ENCODE peak calls at places on chromosomes 5 and 9, in five cellular contexts. One of them, this sample, is unnamed.

GRCh38 chr5:26757941-26758340 is 280.4 kb downstream of the CDH9 start:
- DNase-seq in HepG2: no peak
- DNase-seq in SK-N-SH: no peak
- DNase-seq in GM12878: no peak
- DNase-seq in K562: no peak
- DNase-seq in this sample: no peak

GRCh38 chr5:173733831-173734491 is 117.5 kb upstream of the BOD1 start:
- DNase-seq in HepG2: no peak
- DNase-seq in SK-N-SH: no peak
- DNase-seq in GM12878: peak
- DNase-seq in K562: no peak
- DNase-seq in this sample: no peak

GRCh38 chr9:110126986-110127864 is 80.7 kb downstream of the C9orf152 start:
- DNase-seq in HepG2: peak
- DNase-seq in SK-N-SH: no peak
- DNase-seq in GM12878: no peak
- DNase-seq in K562: no peak
- DNase-seq in this sample: no peak

GRCh38 chr5:11069041-11069440 is 308.0 kb upstream of the DAP start:
- DNase-seq in HepG2: no peak
- DNase-seq in SK-N-SH: no peak
- DNase-seq in GM12878: no peak
- DNase-seq in K562: no peak
- DNase-seq in this sample: no peak

GRCh38 chr9:116471943-116472506 is 215.1 kb upstream of the TRIM32 start:
- DNase-seq in HepG2: no peak
- DNase-seq in SK-N-SH: no peak
- DNase-seq in GM12878: no peak
- DNase-seq in K562: no peak
- DNase-seq in this sample: no peak

GRCh38 chr9:72537671-72538070 is 16.3 kb downstream of the TMC1 start:
- DNase-seq in HepG2: no peak
- DNase-seq in SK-N-SH: no peak
- DNase-seq in GM12878: no peak
- DNase-seq in K562: no peak
- DNase-seq in this sample: no peak

GRCh38 chr5:53368966-53369605 is 111.3 kb upstream of the FST start:
- DNase-seq in HepG2: no peak
- DNase-seq in SK-N-SH: no peak
- DNase-seq in GM12878: no peak
- DNase-seq in K562: no peak
- DNase-seq in this sample: no peak

GRCh38 chr9:123339666-123340414 is 16.2 kb upstream of the CRB2 start:
- DNase-seq in HepG2: no peak
- DNase-seq in SK-N-SH: no peak
- DNase-seq in GM12878: peak
- DNase-seq in K562: no peak
- DNase-seq in this sample: no peak

GRCh38 chr9:86413966-86414880 is 60.0 kb upstream of the TUT7 start:
- DNase-seq in HepG2: peak
- DNase-seq in SK-N-SH: peak
- DNase-seq in GM12878: no peak
- DNase-seq in K562: peak
- DNase-seq in this sample: peak

GRCh38 chr5:160492565-160492964 is 70.9 kb downstream of the PTTG1 start:
- DNase-seq in HepG2: no peak
- DNase-seq in SK-N-SH: no peak
- DNase-seq in GM12878: no peak
- DNase-seq in K562: no peak
- DNase-seq in this sample: no peak

GRCh38 chr5:9898319-9898718 is 268.2 kb upstream of the TAS2R1 start:
- DNase-seq in HepG2: peak
- DNase-seq in SK-N-SH: peak
- DNase-seq in GM12878: no peak
- DNase-seq in K562: no peak
- DNase-seq in this sample: no peak

GRCh38 chr9:97723819-97724218 is 26.7 kb upstream of the XPA start:
- DNase-seq in HepG2: no peak
- DNase-seq in SK-N-SH: no peak
- DNase-seq in GM12878: no peak
- DNase-seq in K562: no peak
- DNase-seq in this sample: no peak

GRCh38 chr9:115837618-115838017 is 316.0 kb upstream of the PAPPA start:
- DNase-seq in HepG2: no peak
- DNase-seq in SK-N-SH: no peak
- DNase-seq in GM12878: no peak
- DNase-seq in K562: no peak
- DNase-seq in this sample: no peak

GRCh38 chr5:77990020-77990419 is 213.9 kb upstream of the TBCA start:
- DNase-seq in HepG2: no peak
- DNase-seq in SK-N-SH: peak
- DNase-seq in GM12878: no peak
- DNase-seq in K562: no peak
- DNase-seq in this sample: no peak

GRCh38 chr5:77280036-77280435 is 69.6 kb downstream of the PDE8B start:
- DNase-seq in HepG2: no peak
- DNase-seq in SK-N-SH: no peak
- DNase-seq in GM12878: no peak
- DNase-seq in K562: no peak
- DNase-seq in this sample: no peak

GRCh38 chr5:157469073-157469472 is 9.1 kb downstream of the NIPAL4 start:
- DNase-seq in HepG2: no peak
- DNase-seq in SK-N-SH: no peak
- DNase-seq in GM12878: no peak
- DNase-seq in K562: no peak
- DNase-seq in this sample: no peak

GRCh38 chr5:81749562-81750307 is 1.2 kb downstream of the SSBP2 start:
- DNase-seq in HepG2: no peak
- DNase-seq in SK-N-SH: peak
- DNase-seq in GM12878: peak
- DNase-seq in K562: peak
- DNase-seq in this sample: peak

GRCh38 chr9:38342532-38342931 is 50.0 kb upstream of the ALDH1B1 start:
- DNase-seq in HepG2: no peak
- DNase-seq in SK-N-SH: no peak
- DNase-seq in GM12878: no peak
- DNase-seq in K562: no peak
- DNase-seq in this sample: no peak

GRCh38 chr5:149749481-149750365 is 19.6 kb downstream of the PPARGC1B start:
- DNase-seq in HepG2: peak
- DNase-seq in SK-N-SH: no peak
- DNase-seq in GM12878: no peak
- DNase-seq in K562: no peak
- DNase-seq in this sample: no peak

GRCh38 chr5:177382423-177383029 is 1.7 kb upstream of the SLC34A1 start:
- DNase-seq in HepG2: no peak
- DNase-seq in SK-N-SH: peak
- DNase-seq in GM12878: no peak
- DNase-seq in K562: no peak
- DNase-seq in this sample: no peak

GRCh38 chr9:17280350-17281012 is 145.6 kb downstream of the CNTLN start:
- DNase-seq in HepG2: no peak
- DNase-seq in SK-N-SH: no peak
- DNase-seq in GM12878: no peak
- DNase-seq in K562: no peak
- DNase-seq in this sample: no peak

GRCh38 chr5:120457839-120458507 is 6.1 kb upstream of the PRR16 start:
- DNase-seq in HepG2: peak
- DNase-seq in SK-N-SH: no peak
- DNase-seq in GM12878: peak
- DNase-seq in K562: peak
- DNase-seq in this sample: no peak

GRCh38 chr5:132297211-132297940 is 3.2 kb downstream of the SLC22A4 start:
- DNase-seq in HepG2: no peak
- DNase-seq in SK-N-SH: no peak
- DNase-seq in GM12878: no peak
- DNase-seq in K562: no peak
- DNase-seq in this sample: no peak
- TF ChIP-seq FOXM1 in HepG2: no peak
- TF ChIP-seq FOXM1 in SK-N-SH: no peak
- TF ChIP-seq FOXM1 in GM12878: no peak
- TF ChIP-seq FOXM1 in K562: no peak
- TF ChIP-seq FOXM1 in this sample: no peak

DNA sequence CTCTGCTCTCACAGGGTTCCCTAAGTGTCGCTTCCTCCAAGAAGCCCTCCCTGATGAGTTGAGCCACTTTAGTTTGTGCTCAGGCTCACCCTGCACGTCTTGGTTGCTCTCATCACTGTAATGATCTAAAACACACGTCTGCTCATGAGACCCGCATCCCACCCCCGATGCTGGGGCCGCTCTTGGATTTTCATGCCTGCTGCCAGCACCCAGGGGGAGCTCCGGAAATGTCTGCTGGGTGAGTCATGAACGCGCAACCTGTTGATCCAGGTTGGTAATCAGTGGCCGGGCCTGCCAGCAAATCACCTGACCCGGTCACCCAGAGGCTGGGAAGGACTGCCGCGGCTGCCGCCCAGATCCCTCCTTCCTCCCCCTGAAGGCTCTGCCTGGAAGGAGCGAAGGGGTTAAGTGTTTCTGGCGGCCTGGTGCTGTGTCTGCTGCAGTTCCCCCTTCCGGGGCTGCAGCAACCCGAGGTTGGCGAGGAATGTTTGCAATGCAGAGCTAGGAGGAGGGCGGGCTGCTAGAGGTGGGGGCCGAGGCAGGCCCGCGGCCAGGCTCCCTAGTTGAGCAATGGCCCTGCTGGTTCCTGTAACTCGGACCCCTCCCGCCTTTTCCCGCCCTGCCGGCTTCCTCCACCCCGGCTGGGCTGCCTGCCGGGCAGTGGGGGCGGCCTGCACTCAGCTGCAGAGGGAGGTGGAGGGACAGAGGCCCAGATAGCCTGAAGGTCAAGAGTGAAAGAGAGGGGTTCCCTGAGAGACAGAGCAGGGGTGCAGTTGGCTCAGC is 156.1 kb upstream of the IER5L start:
- DNase-seq in HepG2: peak
- DNase-seq in SK-N-SH: peak
- DNase-seq in GM12878: no peak
- DNase-seq in K562: peak
- DNase-seq in this sample: peak
- TF ChIP-seq FOXM1 in HepG2: no peak
- TF ChIP-seq FOXM1 in SK-N-SH: peak
- TF ChIP-seq FOXM1 in GM12878: no peak
- TF ChIP-seq FOXM1 in K562: no peak
- TF ChIP-seq FOXM1 in this sample: no peak

DNA sequence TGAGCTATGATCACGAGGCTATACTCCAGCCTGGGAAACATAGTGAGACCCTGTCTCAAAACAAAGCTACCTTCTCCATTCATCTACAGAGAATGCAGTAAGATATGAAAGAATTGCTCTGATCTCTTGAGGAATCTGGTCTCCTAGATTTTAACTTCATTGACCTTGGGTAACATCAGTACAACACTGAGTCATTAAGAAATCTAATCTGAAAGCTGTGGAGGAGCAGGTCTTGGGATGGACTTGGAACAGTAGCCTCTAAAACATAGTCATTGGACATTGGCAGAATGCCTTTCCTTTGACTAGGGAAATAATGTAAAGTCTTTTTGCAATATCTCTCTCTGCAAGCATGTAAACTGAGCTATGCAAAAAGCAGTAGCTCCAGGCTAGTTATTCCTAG is 58.1 kb downstream of the KCNN2 start:
- DNase-seq in HepG2: no peak
- DNase-seq in SK-N-SH: no peak
- DNase-seq in GM12878: no peak
- DNase-seq in K562: no peak
- DNase-seq in this sample: no peak
- TF ChIP-seq FOXM1 in HepG2: no peak
- TF ChIP-seq FOXM1 in SK-N-SH: no peak
- TF ChIP-seq FOXM1 in GM12878: no peak
- TF ChIP-seq FOXM1 in K562: no peak
- TF ChIP-seq FOXM1 in this sample: no peak

DNA sequence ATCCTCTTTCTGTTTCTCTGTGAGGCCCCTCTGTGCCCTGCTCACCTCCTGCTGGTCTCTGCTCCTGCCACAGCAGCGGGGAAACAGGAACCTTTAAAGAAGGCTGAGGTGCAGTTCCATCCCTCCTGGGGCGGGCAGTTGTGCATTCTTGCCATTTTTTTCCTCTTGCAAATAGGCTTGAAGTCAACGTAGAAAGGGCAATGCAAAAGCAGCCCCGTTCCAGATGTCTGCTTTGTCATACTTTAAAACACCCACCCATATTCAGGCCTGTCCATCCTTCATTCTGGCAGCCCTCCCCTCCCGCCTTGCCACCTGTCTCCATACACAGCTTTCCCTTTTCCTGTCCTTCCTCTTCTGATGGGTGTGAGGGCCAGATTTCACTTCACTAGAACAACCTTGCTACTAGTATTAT is 65.4 kb upstream of the KLF9 start:
- DNase-seq in HepG2: no peak
- DNase-seq in SK-N-SH: peak
- DNase-seq in GM12878: no peak
- DNase-seq in K562: no peak
- DNase-seq in this sample: no peak
- TF ChIP-seq FOXM1 in HepG2: no peak
- TF ChIP-seq FOXM1 in SK-N-SH: no peak
- TF ChIP-seq FOXM1 in GM12878: no peak
- TF ChIP-seq FOXM1 in K562: no peak
- TF ChIP-seq FOXM1 in this sample: no peak

GRCh38 chr9:113668057-113668456 is 204.5 kb downstream of the RGS3 start:
- DNase-seq in HepG2: no peak
- DNase-seq in SK-N-SH: no peak
- DNase-seq in GM12878: no peak
- DNase-seq in K562: no peak
- DNase-seq in this sample: no peak

GRCh38 chr9:113674436-113674835 is 201.7 kb upstream of the ZNF618 start:
- DNase-seq in HepG2: no peak
- DNase-seq in SK-N-SH: no peak
- DNase-seq in GM12878: no peak
- DNase-seq in K562: no peak
- DNase-seq in this sample: no peak

GRCh38 chr9:113673726-113674125 is 202.4 kb upstream of the ZNF618 start:
- DNase-seq in HepG2: no peak
- DNase-seq in SK-N-SH: no peak
- DNase-seq in GM12878: no peak
- DNase-seq in K562: no peak
- DNase-seq in this sample: no peak

GRCh38 chr9:113665756-113666155 is 202.2 kb downstream of the RGS3 start:
- DNase-seq in HepG2: no peak
- DNase-seq in SK-N-SH: no peak
- DNase-seq in GM12878: no peak
- DNase-seq in K562: no peak
- DNase-seq in this sample: no peak

GRCh38 chr9:113669523-113670115 is 206.1 kb downstream of the RGS3 start:
- DNase-seq in HepG2: no peak
- DNase-seq in SK-N-SH: no peak
- DNase-seq in GM12878: no peak
- DNase-seq in K562: no peak
- DNase-seq in this sample: no peak
- TF ChIP-seq FOXM1 in HepG2: no peak
- TF ChIP-seq FOXM1 in SK-N-SH: no peak
- TF ChIP-seq FOXM1 in GM12878: no peak
- TF ChIP-seq FOXM1 in K562: no peak
- TF ChIP-seq FOXM1 in this sample: no peak